ENCODE peak calls at places on chromosome 20, in six cellular contexts. C is stimulated activated CD4-positive, alpha-beta T cell treated with anti-CD3 and anti-CD28 coated beads, Interleukin-2, amount 100 ng/mL, for 48 hours; N is activated naive CD8-positive, alpha-beta T cell treated with anti-CD3 and anti-CD28 coated beads, Interleukin-2, amount 10 ng/mL, durations not matched to agents 7 days and 5 days; G is EH; E is natural killer cell treated with Interleukin-12 subunit alpha and Interleukin-12 subunit beta and Interleukin-15 and Interleukin-18, amount 100 ng/mL, for 72 hours; L is kidney epithelial cell. W is an unnamed sample.

GRCh38 chr20:56949318-56949717 is 317.1 kb downstream of the BMP7 start:
- DNase-seq in L (no peak), C (no peak), G (no peak), E (no peak), N (no peak), W (no peak)

GRCh38 chr20:64077094-64077493 is 2.2 kb downstream of the RGS19 start:
- DNase-seq in C (no peak), N (peak; percentile 70), L (no peak), G (no peak), E (no peak), W (no peak)

GRCh38 chr20:49561256-49561655 is 6.7 kb downstream of the PTGIS start:
- DNase-seq in L (no peak), C (no peak), G (no peak), E (no peak), N (no peak), W (peak; percentile 33)

GRCh38 chr20:45953672-45954071 is 18.3 kb downstream of the ZNF335 start:
- DNase-seq in G (no peak), L (no peak), C (no peak), N (no peak), E (no peak), W (no peak)

GRCh38 chr20:58623579-58624473 is 27.3 kb upstream of the STX16 start:
- DNase-seq in G (peak; percentile 96), E (no peak), L (peak; percentile 92), N (no peak), C (no peak), W (peak; percentile 99)

GRCh38 chr20:16752901-16753300 is 4.7 kb downstream of the OTOR start:
- DNase-seq in C (no peak), L (no peak), N (no peak), G (no peak), E (no peak), W (no peak)

GRCh38 chr20:45269056-45269455 is 14.7 kb upstream of the SLPI start:
- DNase-seq in N (no peak), C (no peak), G (no peak), L (no peak), E (no peak), W (no peak)

GRCh38 chr20:35891375-35891774 is 62.9 kb downstream of the SCAND1 start:
- DNase-seq in C (no peak), N (no peak), G (peak; percentile 84), L (no peak), E (no peak), W (peak; percentile 92)

GRCh38 chr20:1912056-1912455 is 16.8 kb downstream of the SIRPA start:
- DNase-seq in E (no peak), L (no peak), N (no peak), C (no peak), G (no peak), W (no peak)

GRCh38 chr20:35506872-35507638 is 22.4 kb downstream of the C20orf173 start:
- DNase-seq in G (peak; percentile 78), E (no peak), N (no peak), L (no peak), C (no peak), W (peak; percentile 39)